ENCODE peak calls at places on chromosomes 6 and 20, in five cellular contexts. U is naive thymus-derived CD8-positive, alpha-beta T cell; A is lower lobe of right lung; C is ovary; O is cardiac muscle cell. R is an unnamed sample.

GRCh38 chr6:44435500-44435899 is 48.0 kb downstream of the CDC5L start:
- DNase-seq in U (no peak), A (no peak), C (no peak), O (no peak), R (no peak)

GRCh38 chr20:1165521-1165920 is 19.3 kb downstream of the TMEM74B start:
- DNase-seq in U (no peak), A (no peak), C (no peak), O (no peak), R (no peak)

GRCh38 chr6:9252784-9253183 is 817.4 kb upstream of the SLC35B3 start:
- DNase-seq in U (no peak), A (no peak), C (no peak), O (no peak), R (no peak)

GRCh38 chr20:44479643-44480042 is 4.0 kb downstream of the TTPAL start:
- DNase-seq in U (no peak), A (no peak), C (no peak), O (no peak), R (no peak)

GRCh38 chr6:5151955-5152401 is 66.8 kb downstream of the PPP1R3G start:
- DNase-seq in U (no peak), A (no peak), C (no peak), O (no peak), R (no peak)

GRCh38 chr6:25792016-25792415 is 37.5 kb downstream of the SLC17A4 start:
- DNase-seq in U (no peak), A (no peak), C (no peak), O (no peak), R (no peak)

GRCh38 chr6:92538926-92539325 is 880.4 kb downstream of the EPHA7 start:
- DNase-seq in U (no peak), A (no peak), C (no peak), O (no peak), R (no peak)

GRCh38 chr6:107320126-107320525 is 139.2 kb downstream of the PDSS2 start:
- DNase-seq in U (no peak), A (no peak), C (no peak), O (no peak), R (no peak)

GRCh38 chr6:163356324-163356723 is 58.2 kb upstream of the QKI start:
- DNase-seq in U (no peak), A (peak), C (no peak), O (peak), R (peak)

R was measured in fibroblast of villous mesenchyme.